ENCODE peak calls at places on chromosomes 13 and 19, in eight cellular contexts. One of them, this sample, is unnamed.
A peak's percentile ranks its signal among the peaks of the same experiment; 100 is the strongest.

GRCh38 chr19:3225677-3226093 is 1.2 kb downstream of the CELF5 start:
- DNase-seq in HL-60: no peak
- DNase-seq in activated T-helper 9 cell treated with anti-CD3 and anti-CD28 coated beads, Interleukin-2, amount 50 U/mL, for 16 hours: no peak
- DNase-seq in hypothalamus: peak; percentile 10
- DNase-seq in AG04450: no peak
- DNase-seq in NB4: no peak
- DNase-seq in Kasumi-1: no peak
- DNase-seq in ovary: no peak
- DNase-seq in this sample: no peak

GRCh38 chr13:35720690-35721554 is 244.4 kb upstream of the MAB21L1 start:
- DNase-seq in HL-60: peak; percentile 15
- DNase-seq in activated T-helper 9 cell treated with anti-CD3 and anti-CD28 coated beads, Interleukin-2, amount 50 U/mL, for 16 hours: no peak
- DNase-seq in hypothalamus: peak; percentile 41
- DNase-seq in AG04450: no peak
- DNase-seq in NB4: peak; percentile 60
- DNase-seq in Kasumi-1: peak; percentile 2
- DNase-seq in ovary: peak; percentile 58
- DNase-seq in this sample: no peak

GRCh38 chr13:109151696-109152095 is 522.3 kb downstream of the MYO16 start:
- DNase-seq in HL-60: no peak
- DNase-seq in activated T-helper 9 cell treated with anti-CD3 and anti-CD28 coated beads, Interleukin-2, amount 50 U/mL, for 16 hours: no peak
- DNase-seq in hypothalamus: no peak
- DNase-seq in AG04450: no peak
- DNase-seq in NB4: no peak
- DNase-seq in Kasumi-1: no peak
- DNase-seq in ovary: no peak
- DNase-seq in this sample: no peak

GRCh38 chr13:45807520-45808099 is 43.9 kb downstream of the SIAH3 start:
- DNase-seq in HL-60: peak; percentile 28
- DNase-seq in activated T-helper 9 cell treated with anti-CD3 and anti-CD28 coated beads, Interleukin-2, amount 50 U/mL, for 16 hours: no peak
- DNase-seq in hypothalamus: no peak
- DNase-seq in AG04450: no peak
- DNase-seq in NB4: peak; percentile 75
- DNase-seq in Kasumi-1: peak; percentile 52
- DNase-seq in ovary: no peak
- DNase-seq in this sample: peak; percentile 28

GRCh38 chr19:16571283-16571682 is 932 bp downstream of the SLC35E1 start:
- DNase-seq in HL-60: no peak
- DNase-seq in activated T-helper 9 cell treated with anti-CD3 and anti-CD28 coated beads, Interleukin-2, amount 50 U/mL, for 16 hours: no peak
- DNase-seq in hypothalamus: no peak
- DNase-seq in AG04450: no peak
- DNase-seq in NB4: peak; percentile 82
- DNase-seq in Kasumi-1: peak; percentile 69
- DNase-seq in ovary: no peak
- DNase-seq in this sample: no peak

GRCh38 chr19:13937479-13938360 is 497 bp downstream of the PODNL1 start:
- DNase-seq in HL-60: no peak
- DNase-seq in activated T-helper 9 cell treated with anti-CD3 and anti-CD28 coated beads, Interleukin-2, amount 50 U/mL, for 16 hours: no peak
- DNase-seq in hypothalamus: peak; percentile 46
- DNase-seq in AG04450: no peak
- DNase-seq in NB4: no peak
- DNase-seq in Kasumi-1: no peak
- DNase-seq in ovary: no peak
- DNase-seq in this sample: no peak

GRCh38 chr13:99988469-99989375 is 7.1 kb downstream of the ZIC2 start:
- DNase-seq in HL-60: no peak
- DNase-seq in activated T-helper 9 cell treated with anti-CD3 and anti-CD28 coated beads, Interleukin-2, amount 50 U/mL, for 16 hours: no peak
- DNase-seq in hypothalamus: no peak
- DNase-seq in AG04450: no peak
- DNase-seq in NB4: no peak
- DNase-seq in Kasumi-1: no peak
- DNase-seq in ovary: no peak
- DNase-seq in this sample: no peak

GRCh38 chr13:109479991-109480696 is 306.2 kb downstream of the IRS2 start:
- DNase-seq in HL-60: no peak
- DNase-seq in activated T-helper 9 cell treated with anti-CD3 and anti-CD28 coated beads, Interleukin-2, amount 50 U/mL, for 16 hours: no peak
- DNase-seq in hypothalamus: no peak
- DNase-seq in AG04450: no peak
- DNase-seq in NB4: no peak
- DNase-seq in Kasumi-1: no peak
- DNase-seq in ovary: no peak
- DNase-seq in this sample: peak; percentile 23

GRCh38 chr19:44602071-44602470 is 11.3 kb upstream of the IGSF23 start:
- DNase-seq in HL-60: no peak
- DNase-seq in activated T-helper 9 cell treated with anti-CD3 and anti-CD28 coated beads, Interleukin-2, amount 50 U/mL, for 16 hours: no peak
- DNase-seq in hypothalamus: no peak
- DNase-seq in AG04450: no peak
- DNase-seq in NB4: no peak
- DNase-seq in Kasumi-1: no peak
- DNase-seq in ovary: no peak
- DNase-seq in this sample: no peak